ENCODE peak calls at places on chromosome 2, in seven cellular contexts. Z is H9, F is IMR-90, S is H1, Q is neuronal stem cell, I is mesenchymal stem cell, R is trophoblast cell. B is an unnamed sample.
A peak's percentile ranks its signal among the peaks of the same experiment; 100 is the strongest.

GRCh38 chr2:207828361-207829057 is 58.8 kb upstream of the FZD5 start:
- DNase-seq in F (peak; percentile 20), I (no peak), S (no peak), R (peak; percentile 54), Q (no peak), Z (no peak), B (no peak)

GRCh38 chr2:68739261-68740183 is 4.9 kb downstream of the ARHGAP25 start:
- DNase-seq in F (no peak), Z (no peak), R (no peak), I (no peak), Q (no peak), S (no peak), B (no peak)

GRCh38 chr2:143503280-143503679 is 374.1 kb downstream of the ARHGAP15 start:
- DNase-seq in R (no peak), F (no peak), Z (no peak), S (no peak), Q (no peak), I (no peak), B (no peak)

GRCh38 chr2:150487537-150488429 is at the start of gene RND3:
- DNase-seq in I (peak; percentile 99), S (peak; percentile 91), F (peak; percentile 99), Z (peak; percentile 96), Q (peak; percentile 92), R (peak; percentile 99), B (peak; percentile 99)

GRCh38 chr2:219073413-219074129 is 12.8 kb upstream of the IHH start:
- DNase-seq in F (peak; percentile 72), Z (peak; percentile 80), Q (peak; percentile 49), R (peak; percentile 56), S (peak; percentile 63), I (peak; percentile 56), B (peak; percentile 90)

GRCh38 chr2:19538411-19538963 is 180.1 kb upstream of the OSR1 start:
- DNase-seq in S (no peak), Z (no peak), I (peak; percentile 88), R (peak; percentile 97), Q (no peak), F (peak; percentile 95), B (peak; percentile 5)

GRCh38 chr2:173537694-173538093 is 183.0 kb downstream of the CDCA7 start:
- DNase-seq in I (no peak), R (no peak), F (no peak), Q (no peak), S (no peak), Z (no peak), B (no peak)

GRCh38 chr2:165587335-165587938 is 117.9 kb downstream of the CSRNP3 start:
- DNase-seq in R (no peak), Q (no peak), Z (no peak), S (no peak), I (peak; percentile 26), F (no peak), B (no peak)

GRCh38 chr2:241011296-241011600 is 12.8 kb downstream of the SNED1 start:
- DNase-seq in F (no peak), I (no peak), S (no peak), Z (peak; percentile 22), Q (no peak), R (no peak), B (no peak)

GRCh38 chr2:14016289-14016955 is 616.1 kb upstream of the LRATD1 start:
- DNase-seq in Z (no peak), F (no peak), R (no peak), S (no peak), I (no peak), Q (no peak), B (no peak)

GRCh38 chr2:210997373-210997772 is 441.0 kb downstream of the CPS1 start:
- DNase-seq in Z (no peak), S (no peak), Q (no peak), I (peak; percentile 3), R (no peak), F (no peak), B (no peak)

GRCh38 chr2:118846667-118847446 is 591 bp downstream of the EN1 start:
- DNase-seq in I (no peak), R (peak; percentile 21), F (no peak), Q (peak; percentile 36), Z (peak; percentile 45), S (peak; percentile 59), B (peak; percentile 53)

GRCh38 chr2:212939777-212940531 is 211.5 kb downstream of the IKZF2 start:
- DNase-seq in I (no peak), F (no peak), S (no peak), R (no peak), Z (peak; percentile 34), Q (no peak), B (peak; percentile 50)

GRCh38 chr2:204749319-204749718 is 204.0 kb downstream of the PARD3B start:
- DNase-seq in S (no peak), I (no peak), R (no peak), Z (no peak), F (peak; percentile 81), Q (no peak), B (no peak)

GRCh38 chr2:47065771-47066380 is 89.2 kb downstream of the STPG4 start:
- DNase-seq in R (peak; percentile 45), I (peak; percentile 80), F (peak; percentile 89), Z (no peak), S (no peak), Q (no peak), B (peak; percentile 95)

GRCh38 chr2:201984800-201985525 is 48.7 kb upstream of the FZD7 start:
- DNase-seq in Z (no peak), Q (no peak), F (no peak), R (no peak), S (no peak), I (no peak), B (no peak)

GRCh38 chr2:63698825-63699548 is 110.2 kb downstream of the MDH1 start:
- DNase-seq in R (peak; percentile 66), Q (peak; percentile 20), I (peak; percentile 93), F (peak; percentile 79), Z (peak; percentile 81), S (peak; percentile 53), B (peak; percentile 96)

GRCh38 chr2:130302164-130302886 is 40.4 kb upstream of the IMP4 start:
- DNase-seq in F (no peak), Q (no peak), Z (no peak), S (no peak), I (no peak), R (no peak), B (no peak)

GRCh38 chr2:33933203-33933602 is 334.1 kb upstream of the FAM98A start:
- DNase-seq in S (no peak), I (no peak), F (no peak), R (no peak), Q (no peak), Z (no peak), B (no peak)

GRCh38 chr2:226074391-226074790 is 674.9 kb downstream of the NYAP2 start:
- DNase-seq in I (no peak), S (no peak), Q (no peak), F (peak; percentile 28), Z (no peak), R (no peak), B (no peak)

GRCh38 chr2:73822276-73822675 is 6.5 kb upstream of the STAMBP start:
- DNase-seq in F (no peak), R (no peak), S (no peak), I (no peak), Q (no peak), Z (no peak), B (no peak)

GRCh38 chr2:53417385-53417784 is 350.2 kb upstream of the CHAC2 start:
- DNase-seq in R (no peak), I (no peak), F (no peak), S (no peak), Q (no peak), Z (no peak), B (no peak)

GRCh38 chr2:31199206-31199605 is 18.1 kb downstream of the CAPN14 start:
- DNase-seq in Q (no peak), I (no peak), R (no peak), S (no peak), Z (no peak), F (no peak), B (no peak)

GRCh38 chr2:237708491-237708890 is 81.1 kb downstream of the LRRFIP1 start:
- DNase-seq in Q (no peak), R (peak; percentile 84), Z (no peak), F (no peak), I (no peak), S (no peak), B (no peak)
- H3K4me1 ChIP-seq in Q (peaks cover 2% of the 10 kb centered on the region), R (peaks cover 15% of the 10 kb centered on the region), Z (peaks cover 6% of the 10 kb centered on the region), F (peaks cover 21% of the 10 kb centered on the region), I (peaks cover 20% of the 10 kb centered on the region), S (peaks cover 22% of the 10 kb centered on the region), B (no peaks in the 10 kb centered on the region)

GRCh38 chr2:161230959-161231358 is 70.7 kb downstream of the TANK start:
- DNase-seq in I (no peak), F (no peak), R (no peak), Z (no peak), Q (no peak), S (no peak), B (no peak)

GRCh38 chr2:161223139-161223732 is 63.0 kb downstream of the TANK start:
- DNase-seq in I (peak; percentile 59), Z (no peak), Q (no peak), R (peak; percentile 74), S (no peak), F (peak; percentile 64), B (peak; percentile 29)

GRCh38 chr2:161232571-161232970 is 72.3 kb downstream of the TANK start:
- DNase-seq in Z (no peak), S (no peak), R (no peak), F (no peak), I (no peak), Q (no peak), B (no peak)

GRCh38 chr2:161233858-161234431 is 73.7 kb downstream of the TANK start:
- DNase-seq in Z (no peak), S (no peak), R (no peak), F (no peak), I (no peak), Q (no peak), B (no peak)

GRCh38 chr2:161228511-161229240 is 68.4 kb downstream of the TANK start:
- DNase-seq in Q (no peak), Z (no peak), R (peak; percentile 80), S (no peak), F (peak; percentile 30), I (no peak), B (no peak)
- H2BK5ac ChIP-seq in Q (no peak overlapping the region), Z (no peak overlapping the region), R (no peak overlapping the region), S (no peak overlapping the region), F (no peak overlapping the region), I (no peak overlapping the region), B (no peak overlapping the region)

DNA sequence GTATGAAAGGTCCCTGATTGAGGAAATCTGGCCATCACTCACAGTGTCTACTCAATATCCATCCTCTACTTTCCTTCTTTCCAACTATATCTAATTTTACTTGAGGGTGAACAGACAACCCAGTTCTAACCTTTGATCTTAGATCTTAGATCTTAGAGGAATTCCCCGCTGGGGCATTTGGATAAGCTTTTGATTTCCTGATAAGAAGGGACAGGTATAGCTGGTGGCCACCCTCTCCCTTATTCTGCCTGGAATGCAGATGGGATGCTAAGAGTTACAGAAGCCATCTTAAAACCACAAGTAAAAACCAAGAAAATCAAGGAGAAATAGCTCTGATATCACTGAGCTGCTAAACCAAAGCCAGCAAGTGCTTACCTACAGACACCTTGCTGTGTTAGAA is 77.2 kb upstream of the ACSL3 start:
- DNase-seq in Q (no peak), Z (no peak), S (no peak), F (no peak), R (peak; percentile 93), I (no peak), B (no peak)
- H3K4me1 ChIP-seq in Q (no peaks in the 10 kb centered on the region), Z (no peaks in the 10 kb centered on the region), S (no peaks in the 10 kb centered on the region), F (no peaks in the 10 kb centered on the region), R (peaks cover 8% of the 10 kb centered on the region), I (peaks cover 4% of the 10 kb centered on the region), B (no peaks in the 10 kb centered on the region)

DNA sequence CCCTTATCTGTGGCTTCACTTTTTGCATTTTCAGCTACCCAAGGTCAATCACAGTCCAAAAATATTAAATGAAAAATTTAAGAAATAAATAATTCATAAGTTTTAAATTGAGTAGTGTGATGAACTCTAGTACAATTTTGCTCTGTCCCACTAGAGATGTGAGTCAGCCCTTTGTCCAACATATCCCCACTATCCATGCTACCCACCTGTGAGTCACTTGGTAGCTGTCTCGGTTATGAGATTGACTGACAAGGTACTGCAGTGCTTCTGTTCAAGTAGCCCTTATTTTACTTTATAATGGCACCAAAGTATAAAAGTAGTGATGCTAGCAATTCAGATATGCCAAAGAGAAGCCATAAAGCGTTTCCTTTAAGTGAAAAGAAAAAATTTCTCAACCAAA is 28.8 kb downstream of the ADCY3 start:
- DNase-seq in F (peak; percentile 18), Z (no peak), I (no peak), Q (no peak), S (no peak), R (peak; percentile 68), B (no peak)
- H2BK5ac ChIP-seq in F (no peak overlapping the region), Z (no peak overlapping the region), I (no peak overlapping the region), Q (no peak overlapping the region), S (no peak overlapping the region), R (no peak overlapping the region), B (no peak overlapping the region)